ENCODE peak calls at places on chromosomes 5 and 9, in seven cellular contexts. O, C, X, Y, W, S and G are unnamed samples. For H3K36me3, the result is how much of the 10 kb centered on the place peaks cover.

GRCh38 chr9:105046907-105047651 is 119.1 kb upstream of the ABCA1 start:
- DNase-seq in O (no peak), C (no peak), X (no peak), Y (no peak), W (no peak), S (no peak), G (no peak)

GRCh38 chr9:113650207-113651131 is 186.9 kb downstream of the RGS3 start:
- DNase-seq in O (no peak), C (no peak), X (no peak), Y (no peak), W (no peak), S (no peak), G (no peak)

GRCh38 chr9:129404621-129405020 is 216.3 kb downstream of the C9orf50 start:
- DNase-seq in O (no peak), C (peak), X (no peak), Y (peak), W (no peak), S (no peak), G (no peak)

GRCh38 chr5:14397717-14398116 is 183.9 kb upstream of the OTULINL start:
- DNase-seq in O (no peak), C (no peak), X (no peak), Y (no peak), W (no peak), S (no peak), G (peak)

GRCh38 chr5:140312067-140312790 is 9.3 kb upstream of the PFDN1 start:
- DNase-seq in O (no peak), C (no peak), X (no peak), Y (no peak), W (no peak), S (no peak), G (peak)

GRCh38 chr9:110545705-110546104 is 33.8 kb downstream of the SVEP1 start:
- DNase-seq in O (no peak), C (no peak), X (no peak), Y (no peak), W (no peak), S (no peak), G (no peak)

GRCh38 chr5:93349613-93350012 is 231.4 kb downstream of the NR2F1-AS1 start:
- DNase-seq in O (no peak), C (no peak), X (no peak), Y (no peak), W (no peak), S (no peak), G (peak)

GRCh38 chr9:87701491-87701890 is 24.4 kb upstream of the CTSL start:
- DNase-seq in O (no peak), C (no peak), X (no peak), Y (no peak), W (no peak), S (no peak), G (no peak)

GRCh38 chr9:94907246-94907936 is 180.9 kb downstream of the AOPEP start:
- DNase-seq in O (no peak), C (no peak), X (no peak), Y (no peak), W (peak), S (no peak), G (no peak)

GRCh38 chr9:121239071-121239470 is 28.9 kb upstream of the GSN start:
- DNase-seq in O (no peak), C (no peak), X (no peak), Y (no peak), W (no peak), S (no peak), G (no peak)

GRCh38 chr5:117299940-117300339 is 725.3 kb upstream of the SEMA6A start:
- DNase-seq in O (no peak), C (no peak), X (no peak), Y (no peak), W (peak), S (no peak), G (no peak)

GRCh38 chr5:43515678-43516048 is 715 bp upstream of the C5orf34 start:
- DNase-seq in O (no peak), C (no peak), X (no peak), Y (no peak), W (no peak), S (no peak), G (no peak)

GRCh38 chr5:154477382-154478223 is 424 bp downstream of the HAND1 start:
- DNase-seq in O (no peak), C (no peak), X (no peak), Y (peak), W (peak), S (no peak), G (no peak)

GRCh38 chr5:111934511-111934910 is 177.5 kb upstream of the NREP start:
- DNase-seq in O (no peak), C (no peak), X (no peak), Y (no peak), W (no peak), S (no peak), G (no peak)

GRCh38 chr9:136248951-136249880 is 3.6 kb upstream of the QSOX2 start:
- DNase-seq in O (no peak), C (peak), X (no peak), Y (no peak), W (no peak), S (peak), G (no peak)

GRCh38 chr5:41087461-41087860 is 16.3 kb upstream of the MROH2B start:
- DNase-seq in O (no peak), C (no peak), X (no peak), Y (no peak), W (no peak), S (no peak), G (no peak)

GRCh38 chr9:86354882-86355399 is 731 bp upstream of the TUT7 start:
- DNase-seq in O (no peak), C (no peak), X (no peak), Y (no peak), W (no peak), S (no peak), G (no peak)

GRCh38 chr5:40572947-40573346 is 106.8 kb upstream of the PTGER4 start:
- DNase-seq in O (no peak), C (no peak), X (no peak), Y (peak), W (no peak), S (no peak), G (no peak)

GRCh38 chr5:87385794-87386193 is 26.9 kb downstream of the CCNH start:
- DNase-seq in O (no peak), C (no peak), X (no peak), Y (no peak), W (no peak), S (no peak), G (no peak)
- H3K36me3 ChIP-seq in O (half or more), C (half or more), X (under half), Y (under half), W (half or more), S (under half), G (under half)

GRCh38 chr9:21862871-21863270 is 60.4 kb downstream of the MTAP start:
- DNase-seq in O (no peak), C (no peak), X (no peak), Y (no peak), W (no peak), S (no peak), G (no peak)

GRCh38 chr9:21866302-21866701 is 63.9 kb downstream of the MTAP start:
- DNase-seq in O (no peak), C (no peak), X (no peak), Y (no peak), W (no peak), S (no peak), G (no peak)

GRCh38 chr9:21864505-21864904 is 62.1 kb downstream of the MTAP start:
- DNase-seq in O (no peak), C (no peak), X (no peak), Y (no peak), W (no peak), S (no peak), G (no peak)
- H3K36me3 ChIP-seq in O (half or more), C (under half), X (half or more), Y (under half), W (under half), S (under half), G (under half)

GRCh38 chr5:80143491-80143890 is 108.3 kb downstream of the THBS4 start:
- DNase-seq in O (no peak), C (no peak), X (no peak), Y (no peak), W (no peak), S (no peak), G (no peak)

GRCh38 chr5:80140496-80140895 is 105.3 kb downstream of the THBS4 start:
- DNase-seq in O (no peak), C (no peak), X (no peak), Y (no peak), W (no peak), S (no peak), G (no peak)

GRCh38 chr5:80141147-80141671 is 106.1 kb downstream of the THBS4 start:
- DNase-seq in O (peak), C (peak), X (peak), Y (peak), W (peak), S (peak), G (no peak)

GRCh38 chr5:80141681-80142080 is 106.5 kb downstream of the THBS4 start:
- DNase-seq in O (no peak), C (no peak), X (no peak), Y (no peak), W (no peak), S (no peak), G (no peak)

GRCh38 chr5:80142996-80143395 is 107.8 kb downstream of the THBS4 start:
- DNase-seq in O (no peak), C (no peak), X (no peak), Y (no peak), W (peak), S (no peak), G (no peak)
- H3K36me3 ChIP-seq in O (under half), C (under half), X (under half), Y (under half), W (under half), S (under half), G (under half)

GRCh38 chr5:146482775-146483174 is 33.2 kb downstream of the GPR151 start:
- DNase-seq in O (no peak), C (no peak), X (no peak), Y (no peak), W (no peak), S (no peak), G (no peak)
- H3K36me3 ChIP-seq in O (half or more), C (half or more), X (half or more), Y (under half), W (half or more), S (under half), G (under half)

DNA sequence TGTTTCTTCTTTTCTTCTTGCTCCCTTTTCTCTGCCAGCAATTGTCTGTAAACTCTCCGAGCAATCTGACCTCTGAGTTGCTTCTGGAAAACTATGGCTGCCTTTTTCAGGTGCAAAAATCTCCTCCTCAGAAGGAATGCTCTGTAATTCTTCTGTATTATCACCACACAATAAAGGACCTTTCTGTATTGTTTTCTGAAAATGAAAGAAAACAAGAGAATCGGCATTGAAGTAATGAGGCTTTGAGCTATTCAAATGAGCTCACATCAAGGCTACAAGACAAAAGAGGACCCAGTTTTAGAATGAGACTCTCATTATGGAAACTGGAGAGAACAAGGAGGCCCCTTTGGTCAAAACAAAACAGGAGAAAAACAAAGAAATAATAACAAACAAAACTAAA is 86.2 kb upstream of the RETREG1 start:
- DNase-seq in O (no peak), C (no peak), X (no peak), Y (no peak), W (no peak), S (no peak), G (no peak)
- H3K36me3 ChIP-seq in O (under half), C (half or more), X (half or more), Y (under half), W (under half), S (under half), G (under half)